ENCODE peak calls at places on chromosomes 12 and 14, in four cellular contexts. Q, D, B and M are unnamed samples.

GRCh38 chr14:75711134-75711795 is 50.2 kb downstream of the TTLL5 start:
- DNase-seq in Q (peak), B (peak), D (no peak), M (peak)

GRCh38 chr14:59333668-59334067 is 131.5 kb downstream of the GPR135 start:
- DNase-seq in Q (peak), D (no peak), B (no peak), M (no peak)

GRCh38 chr12:6758511-6758910 is 5.6 kb upstream of the MLF2 start:
- DNase-seq in D (no peak), Q (no peak), B (no peak), M (no peak)

GRCh38 chr14:45253754-45254300 is 825 bp upstream of the MIS18BP1 start:
- DNase-seq in Q (no peak), B (no peak), D (no peak), M (no peak)

GRCh38 chr12:18837025-18837424 is 99.1 kb downstream of the CAPZA3 start:
- DNase-seq in D (no peak), Q (no peak), B (no peak), M (no peak)

GRCh38 chr14:80637726-80638619 is 303.6 kb downstream of the CEP128 start:
- DNase-seq in Q (no peak), B (no peak), D (no peak), M (no peak)

GRCh38 chr14:38867561-38868150 is 235.4 kb downstream of the SEC23A start:
- DNase-seq in Q (peak), B (peak), D (no peak), M (peak)

GRCh38 chr14:68231832-68232642 is 412.5 kb downstream of the RAD51B start:
- DNase-seq in D (no peak), B (no peak), Q (no peak), M (no peak)

GRCh38 chr12:50404307-50404706 is 3.6 kb downstream of the LARP4 start:
- DNase-seq in Q (no peak), B (no peak), D (no peak), M (no peak)

GRCh38 chr12:43992856-43993255 is 157.0 kb downstream of the TMEM117 start:
- DNase-seq in Q (no peak), D (no peak), B (no peak), M (no peak)

GRCh38 chr14:73809386-73809785 is 42.2 kb upstream of the PTGR2 start:
- DNase-seq in Q (no peak), D (no peak), B (no peak), M (no peak)

GRCh38 chr14:74951443-74952194 is 3.8 kb downstream of the PGF start:
- DNase-seq in D (no peak), B (no peak), Q (no peak), M (no peak)

GRCh38 chr12:9792961-9793617 is 32.4 kb upstream of the CD69 start:
- DNase-seq in Q (no peak), B (no peak), D (no peak), M (no peak)

GRCh38 chr12:124837958-124838803 is 25.5 kb downstream of the SCARB1 start:
- DNase-seq in D (no peak), B (no peak), Q (peak), M (no peak)

GRCh38 chr14:61547186-61548121 is 147.9 kb upstream of the HIF1A start:
- DNase-seq in B (no peak), Q (no peak), D (no peak), M (no peak)

GRCh38 chr14:61476105-61476736 is 154.8 kb downstream of the PRKCH start:
- DNase-seq in Q (no peak), B (no peak), D (no peak), M (no peak)

GRCh38 chr14:104102282-104102914 is 16.9 kb downstream of the ASPG start:
- DNase-seq in B (no peak), Q (no peak), D (no peak), M (no peak)

GRCh38 chr12:1845886-1846285 is 25.5 kb downstream of the LRTM2 start:
- DNase-seq in B (peak), D (no peak), Q (no peak), M (no peak)

GRCh38 chr12:1922985-1923384 is 4.5 kb upstream of the CACNA2D4 start:
- DNase-seq in D (no peak), B (no peak), Q (no peak), M (no peak)

GRCh38 chr12:124293286-124294003 is 1.4 kb upstream of the RFLNA start:
- DNase-seq in Q (no peak), B (no peak), D (no peak), M (no peak)

DNA sequence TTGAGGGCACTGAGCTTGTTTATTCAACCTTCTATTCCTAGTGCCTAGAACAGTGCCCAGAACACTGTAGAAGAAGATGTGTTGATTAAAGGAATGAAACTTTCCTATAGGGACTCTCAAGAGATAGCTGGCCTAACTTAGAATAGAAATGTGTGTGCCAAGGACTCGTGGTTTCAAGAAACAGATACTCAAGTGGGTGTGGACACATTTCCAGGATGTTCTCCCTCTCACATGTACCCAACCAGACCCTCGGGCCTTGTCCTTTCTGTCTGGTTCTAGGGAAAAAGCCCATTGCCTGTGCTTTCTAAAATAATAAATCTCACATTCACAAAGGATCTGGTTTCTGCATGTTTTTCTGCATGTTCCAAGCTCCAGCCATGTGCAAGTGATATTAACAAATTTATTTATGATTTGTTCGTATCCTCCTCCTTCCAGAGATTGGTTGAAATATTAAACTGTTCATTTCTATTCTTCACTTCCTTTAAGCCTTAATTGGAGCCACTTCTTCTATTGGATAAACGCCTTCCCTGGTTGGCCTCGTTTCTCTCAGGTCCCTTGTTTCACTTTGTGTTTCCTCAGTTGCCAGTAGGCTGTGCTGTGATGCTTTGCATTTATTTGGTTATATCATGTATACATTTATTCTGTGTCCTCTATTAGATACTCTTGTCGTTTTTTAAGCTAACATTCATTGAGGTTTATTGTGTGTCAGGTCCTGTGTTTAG is 89.8 kb downstream of the CRADD start:
- DNase-seq in D (no peak), B (no peak), Q (no peak), M (no peak)
- H3K9ac ChIP-seq in D (no peak), B (no peak), Q (no peak), M (no peak)

DNA sequence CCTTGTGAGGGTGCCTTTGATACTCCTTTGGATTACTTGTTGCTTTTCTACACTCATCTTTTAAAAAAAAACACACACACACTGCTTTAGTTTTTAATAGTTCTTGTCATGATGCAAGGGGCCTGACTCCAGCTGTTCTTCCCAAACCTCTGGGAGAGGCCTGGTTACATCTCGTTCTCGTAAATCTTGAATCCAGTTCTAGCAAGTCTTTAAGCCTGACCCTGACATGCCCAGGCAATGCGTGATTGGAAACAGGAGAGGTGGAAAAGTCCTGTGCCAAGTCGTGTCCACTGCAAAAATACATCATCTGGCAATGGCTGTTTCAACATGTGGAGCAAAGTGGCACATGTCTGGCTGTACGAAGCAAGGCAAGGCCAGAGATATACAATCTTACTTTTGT is 356.7 kb upstream of the DDHD1 start:
- DNase-seq in Q (no peak), B (no peak), D (no peak), M (no peak)
- TF ChIP-seq ZNF274 in Q (no peak), B (no peak), D (no peak), M (no peak)

GRCh38 chr14:32400480-32400879 is 71.4 kb downstream of the AKAP6 start:
- DNase-seq in Q (no peak), B (no peak), D (no peak), M (no peak)
- TF ChIP-seq SUZ12 in Q (no peak), B (no peak), D (no peak), M (no peak)

DNA sequence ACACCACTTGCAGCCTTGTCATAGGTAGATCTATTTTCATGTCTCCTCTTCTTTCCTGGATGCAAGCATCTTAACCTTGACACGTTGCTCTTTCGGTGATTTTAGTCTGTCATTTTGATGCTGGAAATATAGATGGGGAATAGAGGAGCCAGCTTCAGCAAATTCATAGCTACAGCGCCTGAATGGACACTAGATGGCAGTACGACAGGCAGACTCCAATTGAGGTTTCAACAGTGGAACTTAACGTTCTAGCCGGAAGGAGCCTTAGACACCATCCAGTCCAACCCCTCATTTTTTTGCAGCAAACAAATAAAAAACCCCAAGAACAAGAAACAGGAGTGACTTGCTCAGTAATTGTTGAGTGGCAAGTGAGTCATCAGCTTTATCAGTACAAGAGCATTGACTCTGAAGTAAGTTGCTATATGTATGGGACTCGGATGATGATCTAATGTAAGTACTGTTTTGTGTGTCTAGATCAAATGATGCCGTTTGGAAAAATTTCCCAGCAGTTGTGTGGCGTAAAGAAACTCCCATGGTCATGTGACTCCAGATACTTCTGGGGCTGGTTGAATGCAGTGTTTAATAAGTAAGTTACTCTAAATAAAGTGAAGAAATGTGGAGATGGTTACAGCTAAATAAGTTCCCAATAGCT is 9.0 kb downstream of the DMAC2L start:
- DNase-seq in D (peak), B (no peak), Q (peak), M (no peak)
- H3K9ac ChIP-seq in D (no peak), B (no peak), Q (no peak), M (no peak)